ENCODE peak calls at places on chromosomes 3 and 15, in four cellular contexts. W is OCI-LY7, T is WTC11, Y is right lobe of liver. V is an unnamed sample.

GRCh38 chr3:117622130-117622841 is 912.7 kb downstream of the TUSC7 start:
- DNase-seq in Y (no peak), W (no peak), T (no peak), V (no peak)

GRCh38 chr3:59247402-59247841 is 197.6 kb upstream of the CFAP20DC start:
- DNase-seq in Y (no peak), W (no peak), T (no peak), V (peak)

GRCh38 chr3:69737396-69737795 is 1.9 kb upstream of the MITF start:
- DNase-seq in W (no peak), T (no peak), Y (no peak), V (no peak)

GRCh38 chr3:169575381-169575780 is 88.1 kb downstream of the MECOM start:
- DNase-seq in Y (no peak), W (no peak), T (no peak), V (no peak)

GRCh38 chr15:44319385-44319784 is 30.9 kb downstream of the GOLM2 start:
- DNase-seq in T (peak), W (peak), Y (no peak), V (no peak)

GRCh38 chr3:35484939-35485605 is 154.3 kb upstream of the ARPP21 start:
- DNase-seq in W (peak), T (no peak), Y (no peak), V (no peak)

GRCh38 chr3:181695661-181696491 is 15.8 kb upstream of the SOX2 start:
- DNase-seq in Y (no peak), T (no peak), W (no peak), V (no peak)

GRCh38 chr3:40381904-40382616 is 4.9 kb upstream of the ENTPD3 start:
- DNase-seq in Y (no peak), T (no peak), W (no peak), V (no peak)

GRCh38 chr15:31892513-31892912 is 137.8 kb upstream of the CHRNA7 start:
- DNase-seq in T (no peak), Y (no peak), W (no peak), V (no peak)

GRCh38 chr3:75886971-75887526 is 101.7 kb upstream of the ZNF717 start:
- DNase-seq in T (no peak), Y (no peak), W (no peak), V (no peak)

GRCh38 chr3:44132593-44132992 is 109.1 kb upstream of the TOPAZ1 start:
- DNase-seq in Y (no peak), T (no peak), W (no peak), V (no peak)

GRCh38 chr15:94703591-94703990 is 472.2 kb downstream of the MCTP2 start:
- DNase-seq in W (no peak), Y (no peak), T (no peak), V (no peak)

GRCh38 chr3:151305081-151305777 is 11.4 kb downstream of the GPR87 start:
- DNase-seq in Y (peak), W (no peak), T (peak), V (peak)

GRCh38 chr3:72155391-72156064 is 370.6 kb upstream of the PROK2 start:
- DNase-seq in Y (peak), W (no peak), T (no peak), V (no peak)

GRCh38 chr3:156685752-156686151 is 11.4 kb downstream of the TIPARP start:
- DNase-seq in W (peak), Y (no peak), T (no peak), V (no peak)

GRCh38 chr15:22949074-22949547 is 31.1 kb downstream of the CYFIP1 start:
- DNase-seq in W (no peak), T (peak), Y (no peak), V (peak)

GRCh38 chr15:82647045-82647834 is at the start of gene CPEB1:
- DNase-seq in Y (no peak), W (no peak), T (peak), V (peak)

GRCh38 chr3:69012111-69012835 is 1.2 kb downstream of the EOGT start:
- DNase-seq in T (peak), Y (no peak), W (no peak), V (peak)

GRCh38 chr3:17972889-17973558 is 230.6 kb upstream of the TBC1D5 start:
- DNase-seq in T (no peak), W (no peak), Y (no peak), V (no peak)

GRCh38 chr15:51759557-51760070 is 8.2 kb downstream of the TMOD2 start:
- DNase-seq in Y (no peak), W (no peak), T (peak), V (no peak)

GRCh38 chr3:124007186-124007585 is 15.3 kb upstream of the ROPN1 start:
- DNase-seq in W (no peak), T (no peak), Y (no peak), V (no peak)

GRCh38 chr15:29612096-29612495 is 210.2 kb downstream of the TJP1 start:
- DNase-seq in T (no peak), Y (no peak), W (no peak), V (no peak)

GRCh38 chr3:53436828-53437227 is 57.6 kb upstream of the CACNA1D start:
- DNase-seq in Y (no peak), W (no peak), T (no peak), V (no peak)

GRCh38 chr3:9976736-9977709 is 9.6 kb downstream of the EMC3 start:
- DNase-seq in W (no peak), T (no peak), Y (peak), V (peak)

GRCh38 chr3:177294221-177294620 is 96.9 kb upstream of the TBL1XR1 start:
- DNase-seq in Y (no peak), W (no peak), T (no peak), V (no peak)

GRCh38 chr15:65732698-65733097 is 59.4 kb downstream of the DENND4A start:
- DNase-seq in T (no peak), Y (no peak), W (no peak), V (no peak)

GRCh38 chr15:81268340-81268739 is 55.6 kb downstream of the STARD5 start:
- DNase-seq in Y (no peak), T (no peak), W (no peak), V (no peak)

GRCh38 chr3:147410518-147411234 is 1.5 kb downstream of the ZIC1 start:
- DNase-seq in T (peak), W (no peak), Y (no peak), V (peak)

GRCh38 chr3:47394140-47394855 is 13.5 kb downstream of the PTPN23 start:
- DNase-seq in W (no peak), T (no peak), Y (no peak), V (no peak)
- TF ChIP-seq CTCF in W (no peak), T (no peak), Y (no peak), V (peak)

GRCh38 chr3:15676259-15676658 is 74.7 kb downstream of the BTD start:
- DNase-seq in T (no peak), Y (no peak), W (no peak), V (no peak)

GRCh38 chr3:15683253-15683652 is 81.7 kb downstream of the BTD start:
- DNase-seq in Y (no peak), T (no peak), W (no peak), V (no peak)

GRCh38 chr3:15682766-15683165 is 81.2 kb downstream of the BTD start:
- DNase-seq in W (no peak), T (no peak), Y (no peak), V (no peak)

GRCh38 chr3:15681668-15682067 is 80.1 kb downstream of the BTD start:
- DNase-seq in Y (no peak), W (no peak), T (no peak), V (no peak)

GRCh38 chr3:15679306-15679705 is 77.8 kb downstream of the BTD start:
- DNase-seq in W (no peak), Y (no peak), T (no peak), V (no peak)
- TF ChIP-seq CTCF in W (no peak), Y (no peak), T (no peak), V (no peak)

GRCh38 chr15:34616613-34617012 is 33.2 kb upstream of the GOLGA8B start:
- DNase-seq in Y (no peak), T (no peak), W (no peak), V (no peak)
- TF ChIP-seq CTCF in Y (no peak), T (no peak), W (no peak), V (no peak)

GRCh38 chr3:189049458-189050231 is 122.1 kb upstream of the TPRG1 start:
- DNase-seq in T (peak), W (peak), Y (no peak), V (no peak)
- TF ChIP-seq CTCF in T (peak), W (peak), Y (no peak), V (no peak)

GRCh38 chr3:160956785-160957184 is 148.4 kb downstream of the B3GALNT1 start:
- DNase-seq in Y (no peak), T (no peak), W (peak), V (no peak)
- TF ChIP-seq CTCF in Y (peak), T (no peak), W (peak), V (peak)

GRCh38 chr15:41856262-41856661 is 17.6 kb downstream of the PLA2G4B start:
- DNase-seq in W (no peak), Y (no peak), T (no peak), V (no peak)
- TF ChIP-seq CTCF in W (no peak), Y (no peak), T (no peak), V (no peak)

GRCh38 chr15:98804057-98804380 is 155.7 kb downstream of the IGF1R start:
- DNase-seq in W (no peak), Y (no peak), T (no peak), V (no peak)
- TF ChIP-seq CTCF in W (no peak), Y (no peak), T (no peak), V (no peak)

V was measured in kidney.